ENCODE peak calls at places on chromosomes 4 and X, in ten cellular contexts. E is RWPE1; W is smooth muscle cell of the brain vasculature; S is IMR-90; G is activated T-helper 1 cell treated with anti-CD3 and anti-CD28 coated beads, Interleukin-12 subunit alpha, Interleukin-12 subunit beta, Interleukin-2, Interleukin-4 antibody, amounts not matched to agents 30 ng/mL and 10 ng/mL and 1 ng/mL, durations not matched to agents 14 hours and 24 hours and 36 hours; J is foreskin melanocyte; D is T-helper 17 cell; B is HCEC 1CT; U is NCI-H510A; L is stimulated activated CD8-positive, alpha-beta memory T cell treated with anti-CD3 and anti-CD28 coated beads, Interleukin-15, amount 100 ng/mL, for 4 hours. I is an unnamed sample.
A peak's percentile ranks its signal among the peaks of the same experiment; 100 is the strongest.

GRCh38 chr4:100312615-100313355 is 122.5 kb upstream of the DDIT4L start:
- DNase-seq in E (no peak), W (no peak), S (no peak), G (no peak), J (no peak), D (no peak), B (no peak), U (no peak), L (no peak), I (no peak)

GRCh38 chr4:66562276-66562806 is 892.1 kb upstream of the EPHA5 start:
- DNase-seq in E (no peak), W (no peak), S (no peak), G (no peak), J (no peak), D (no peak), B (no peak), U (no peak), L (no peak), I (no peak)

GRCh38 chr4:52957220-52957686 is 95.1 kb downstream of the RASL11B start:
- DNase-seq in E (no peak), W (peak; percentile 39), S (peak; percentile 58), G (no peak), J (no peak), D (no peak), B (no peak), U (peak; percentile 51), L (no peak), I (no peak)

GRCh38 chr4:113943085-113943484 is 36.4 kb downstream of the ARSJ start:
- DNase-seq in E (no peak), W (no peak), S (no peak), G (no peak), J (no peak), D (no peak), B (no peak), U (no peak), L (no peak), I (no peak)

GRCh38 chr4:1244978-1245471 is 3.9 kb downstream of the CTBP1 start:
- DNase-seq in E (no peak), W (no peak), S (no peak), G (no peak), J (no peak), D (no peak), B (no peak), U (no peak), L (no peak), I (no peak)

GRCh38 chr4:155353923-155354540 is 22.7 kb downstream of the MAP9 start:
- DNase-seq in E (peak; percentile 35), W (peak; percentile 26), S (peak; percentile 46), G (no peak), J (peak; percentile 31), D (peak; percentile 9), B (peak; percentile 33), U (peak; percentile 1), L (no peak), I (peak; percentile 75)

GRCh38 chr4:156553659-156554058 is 417.9 kb downstream of the PDGFC start:
- DNase-seq in E (no peak), W (no peak), S (no peak), G (no peak), J (no peak), D (no peak), B (no peak), U (no peak), L (no peak), I (no peak)

GRCh38 chrX:106672527-106672926 is 54.0 kb upstream of the RNF128 start:
- DNase-seq in E (peak; percentile 19), W (no peak), S (no peak), G (no peak), J (no peak), D (no peak), B (no peak), U (no peak), L (no peak), I (no peak)

GRCh38 chr4:8129136-8129535 is 29.5 kb downstream of the ABLIM2 start:
- DNase-seq in E (no peak), W (no peak), S (no peak), G (no peak), J (no peak), D (no peak), B (no peak), U (no peak), L (no peak), I (peak; percentile 37)